ENCODE peak calls at places on chromosome 9, in seven cellular contexts. A, B, Z, X, E, J and Y are unnamed samples.

GRCh38 chr9:99038396-99038795 is 66.5 kb upstream of the TGFBR1 start:
- DNase-seq in A (no peak), B (no peak), Z (no peak), X (no peak), E (no peak), J (no peak), Y (no peak)

GRCh38 chr9:92603100-92603499 is 66.8 kb downstream of the IPPK start:
- DNase-seq in A (no peak), B (no peak), Z (no peak), X (no peak), E (no peak), J (no peak), Y (no peak)

GRCh38 chr9:86485359-86485758 is 131.1 kb upstream of the TUT7 start:
- DNase-seq in A (no peak), B (no peak), Z (no peak), X (no peak), E (peak), J (no peak), Y (no peak)

GRCh38 chr9:79222483-79222882 is 349.3 kb upstream of the TLE4 start:
- DNase-seq in A (no peak), B (no peak), Z (no peak), X (no peak), E (no peak), J (no peak), Y (no peak)

GRCh38 chr9:12290166-12290869 is 402.9 kb upstream of the TYRP1 start:
- DNase-seq in A (no peak), B (no peak), Z (no peak), X (no peak), E (no peak), J (no peak), Y (no peak)

GRCh38 chr9:93500571-93501298 is 47.4 kb upstream of the FAM120AOS start:
- DNase-seq in A (no peak), B (no peak), Z (no peak), X (no peak), E (no peak), J (no peak), Y (no peak)

GRCh38 chr9:116998305-116998704 is 311.2 kb downstream of the TRIM32 start:
- DNase-seq in A (no peak), B (peak), Z (no peak), X (no peak), E (peak), J (no peak), Y (no peak)

GRCh38 chr9:136075881-136076678 is 19.0 kb downstream of the NACC2 start:
- DNase-seq in A (no peak), B (no peak), Z (no peak), X (no peak), E (no peak), J (no peak), Y (no peak)

GRCh38 chr9:127415657-127416056 is 8.5 kb upstream of the ZNF79 start:
- DNase-seq in A (no peak), B (no peak), Z (no peak), X (no peak), E (no peak), J (no peak), Y (no peak)

GRCh38 chr9:121820286-121821005 is 169.0 kb downstream of the DAB2IP start:
- DNase-seq in A (no peak), B (no peak), Z (no peak), X (no peak), E (no peak), J (no peak), Y (no peak)

GRCh38 chr9:4837768-4838546 is 45.2 kb downstream of the RCL1 start:
- DNase-seq in A (no peak), B (no peak), Z (no peak), X (no peak), E (no peak), J (no peak), Y (no peak)

GRCh38 chr9:81618923-81619322 is 70.4 kb downstream of the TLE1 start:
- DNase-seq in A (no peak), B (no peak), Z (no peak), X (no peak), E (no peak), J (no peak), Y (no peak)

GRCh38 chr9:33952066-33952465 is 96.6 kb downstream of the UBAP2 start:
- DNase-seq in A (no peak), B (no peak), Z (no peak), X (no peak), E (no peak), J (no peak), Y (no peak)

GRCh38 chr9:72753261-72753893 is 199.5 kb downstream of the ALDH1A1 start:
- DNase-seq in A (no peak), B (peak), Z (no peak), X (no peak), E (no peak), J (no peak), Y (no peak)

GRCh38 chr9:94922691-94923107 is 196.2 kb downstream of the AOPEP start:
- DNase-seq in A (no peak), B (no peak), Z (peak), X (peak), E (no peak), J (peak), Y (no peak)

GRCh38 chr9:12723409-12724028 is 30.3 kb downstream of the TYRP1 start:
- DNase-seq in A (no peak), B (peak), Z (no peak), X (no peak), E (peak), J (no peak), Y (no peak)

GRCh38 chr9:134959971-134960310 is 42.2 kb upstream of the FCN1 start:
- DNase-seq in A (peak), B (no peak), Z (no peak), X (no peak), E (no peak), J (no peak), Y (peak)

GRCh38 chr9:13688990-13689600 is 409.6 kb upstream of the MPDZ start:
- DNase-seq in A (no peak), B (peak), Z (no peak), X (no peak), E (no peak), J (no peak), Y (no peak)

GRCh38 chr9:98532147-98532546 is 176.6 kb downstream of the GABBR2 start:
- DNase-seq in A (no peak), B (no peak), Z (no peak), X (no peak), E (no peak), J (no peak), Y (no peak)

GRCh38 chr9:137095664-137096517 is 9.1 kb downstream of the MAN1B1 start:
- DNase-seq in A (peak), B (no peak), Z (no peak), X (no peak), E (peak), J (no peak), Y (no peak)
- TF ChIP-seq CTCF in A (no peak), B (no peak), Z (no peak), X (no peak), E (peak), J (no peak), Y (no peak)

GRCh38 chr9:32581512-32582143 is 8.7 kb upstream of the NDUFB6 start:
- DNase-seq in A (no peak), B (peak), Z (peak), X (no peak), E (peak), J (no peak), Y (no peak)
- TF ChIP-seq CTCF in A (no peak), B (peak), Z (peak), X (peak), E (peak), J (no peak), Y (peak)

GRCh38 chr9:129496187-129497063 is 124.5 kb downstream of the C9orf50 start:
- DNase-seq in A (peak), B (peak), Z (peak), X (peak), E (no peak), J (peak), Y (peak)
- TF ChIP-seq CTCF in A (no peak), B (no peak), Z (no peak), X (no peak), E (no peak), J (no peak), Y (no peak)

GRCh38 chr9:15354713-15355112 is 47.7 kb upstream of the TTC39B start:
- DNase-seq in A (no peak), B (peak), Z (no peak), X (no peak), E (no peak), J (no peak), Y (no peak)
- TF ChIP-seq CTCF in A (no peak), B (no peak), Z (no peak), X (no peak), E (no peak), J (no peak), Y (no peak)